ENCODE peak calls at places on chromosome 17, in eight cellular contexts. One of them, this sample, is unnamed.

GRCh38 chr17:38893612-38894011 is 23.8 kb downstream of the LASP1 start:
- DNase-seq in hepatocyte: no peak
- DNase-seq in cardiac muscle cell: peak; percentile 54
- DNase-seq in IMR-90: no peak
- DNase-seq in CD4-positive, CD25-positive, alpha-beta regulatory T cell: no peak
- DNase-seq in ascending aorta: peak; percentile 75
- DNase-seq in PC-9: no peak
- DNase-seq in neural progenitor cell: peak; percentile 13
- DNase-seq in this sample: no peak

GRCh38 chr17:80855968-80856862 is 135.4 kb upstream of the CHMP6 start:
- DNase-seq in IMR-90: peak; percentile 100
- DNase-seq in ascending aorta: peak; percentile 92
- DNase-seq in neural progenitor cell: no peak
- DNase-seq in PC-9: peak; percentile 87
- DNase-seq in hepatocyte: peak; percentile 73
- DNase-seq in CD4-positive, CD25-positive, alpha-beta regulatory T cell: peak; percentile 44
- DNase-seq in cardiac muscle cell: peak; percentile 89
- DNase-seq in this sample: peak; percentile 92

GRCh38 chr17:45722161-45722560 is 62.0 kb upstream of the CRHR1 start:
- DNase-seq in IMR-90: peak; percentile 5
- DNase-seq in neural progenitor cell: peak; percentile 83
- DNase-seq in ascending aorta: no peak
- DNase-seq in hepatocyte: peak; percentile 23
- DNase-seq in cardiac muscle cell: peak; percentile 7
- DNase-seq in CD4-positive, CD25-positive, alpha-beta regulatory T cell: no peak
- DNase-seq in PC-9: peak; percentile 15
- DNase-seq in this sample: no peak

GRCh38 chr17:67628580-67629013 is 89.1 kb upstream of the NOL11 start:
- DNase-seq in ascending aorta: no peak
- DNase-seq in PC-9: no peak
- DNase-seq in CD4-positive, CD25-positive, alpha-beta regulatory T cell: no peak
- DNase-seq in cardiac muscle cell: peak; percentile 38
- DNase-seq in hepatocyte: no peak
- DNase-seq in IMR-90: no peak
- DNase-seq in neural progenitor cell: peak; percentile 19
- DNase-seq in this sample: no peak

GRCh38 chr17:65409381-65409780 is 152.1 kb downstream of the AXIN2 start:
- DNase-seq in ascending aorta: no peak
- DNase-seq in IMR-90: peak; percentile 6
- DNase-seq in PC-9: no peak
- DNase-seq in CD4-positive, CD25-positive, alpha-beta regulatory T cell: no peak
- DNase-seq in cardiac muscle cell: no peak
- DNase-seq in hepatocyte: no peak
- DNase-seq in neural progenitor cell: no peak
- DNase-seq in this sample: no peak

GRCh38 chr17:55394357-55395021 is 27.1 kb downstream of the MMD start:
- DNase-seq in hepatocyte: peak; percentile 16
- DNase-seq in PC-9: no peak
- DNase-seq in cardiac muscle cell: no peak
- DNase-seq in ascending aorta: no peak
- DNase-seq in neural progenitor cell: no peak
- DNase-seq in CD4-positive, CD25-positive, alpha-beta regulatory T cell: no peak
- DNase-seq in IMR-90: no peak
- DNase-seq in this sample: no peak

GRCh38 chr17:66557193-66557592 is 254.8 kb downstream of the PRKCA start:
- DNase-seq in neural progenitor cell: no peak
- DNase-seq in PC-9: no peak
- DNase-seq in ascending aorta: no peak
- DNase-seq in CD4-positive, CD25-positive, alpha-beta regulatory T cell: no peak
- DNase-seq in IMR-90: no peak
- DNase-seq in hepatocyte: no peak
- DNase-seq in cardiac muscle cell: no peak
- DNase-seq in this sample: no peak

GRCh38 chr17:4480929-4481898 is 17.5 kb upstream of the SPNS2 start:
- DNase-seq in IMR-90: no peak
- DNase-seq in CD4-positive, CD25-positive, alpha-beta regulatory T cell: no peak
- DNase-seq in neural progenitor cell: no peak
- DNase-seq in ascending aorta: no peak
- DNase-seq in cardiac muscle cell: no peak
- DNase-seq in PC-9: no peak
- DNase-seq in hepatocyte: peak; percentile 61
- DNase-seq in this sample: no peak

DNA sequence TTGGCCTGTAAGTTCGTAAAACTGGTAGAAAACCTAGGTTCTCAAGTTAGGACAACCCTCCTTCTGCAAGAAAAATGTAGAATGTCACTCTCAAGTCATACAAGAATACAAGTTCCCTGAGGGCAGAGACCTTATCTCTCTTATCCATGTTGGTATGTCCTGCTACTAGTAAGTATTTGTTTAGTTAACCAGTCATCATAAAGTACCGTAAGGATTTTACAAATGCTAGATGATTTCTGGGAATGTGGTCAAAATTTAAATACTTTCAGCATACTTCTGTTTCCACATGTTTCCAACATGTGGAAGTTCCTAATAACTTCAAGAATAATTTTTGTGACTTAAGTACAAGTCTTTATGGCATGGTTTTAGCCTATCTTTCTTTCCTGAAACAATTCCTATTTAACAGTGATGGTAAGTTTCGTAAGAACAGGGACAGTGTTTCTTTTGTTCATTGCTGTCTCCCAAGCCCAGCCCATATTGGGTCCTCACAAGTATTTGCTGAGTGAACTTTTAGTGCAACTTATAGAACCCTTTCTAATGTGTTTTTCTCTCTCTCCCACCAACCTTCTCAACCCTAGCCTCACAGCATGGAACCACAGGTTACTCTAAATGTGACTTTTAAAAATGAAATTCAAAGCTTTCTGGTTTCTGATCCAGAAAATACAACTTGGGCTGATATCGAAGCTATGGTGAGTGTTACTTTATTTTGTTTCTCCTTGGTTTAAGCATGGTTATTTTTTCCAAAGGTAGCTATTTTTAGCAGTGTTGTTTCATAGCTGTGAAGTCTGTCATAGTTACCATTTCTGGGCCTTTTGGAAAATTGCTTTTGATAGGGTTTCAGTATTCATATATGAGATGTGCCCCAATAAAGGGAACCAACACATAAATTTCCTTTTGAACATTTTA is 4.5 kb downstream of the NBR1 start:
- DNase-seq in neural progenitor cell: no peak
- DNase-seq in ascending aorta: no peak
- DNase-seq in cardiac muscle cell: peak; percentile 74
- DNase-seq in PC-9: no peak
- DNase-seq in IMR-90: peak; percentile 84
- DNase-seq in hepatocyte: no peak
- DNase-seq in CD4-positive, CD25-positive, alpha-beta regulatory T cell: no peak
- DNase-seq in this sample: no peak
- H3K27ac ChIP-seq in neural progenitor cell: no peak overlapping the region
- H3K27ac ChIP-seq in ascending aorta: peak overlapping the region; percentile 71
- H3K27ac ChIP-seq in cardiac muscle cell: no peak overlapping the region
- H3K27ac ChIP-seq in PC-9: peak overlapping the region; percentile 39
- H3K27ac ChIP-seq in IMR-90: no peak overlapping the region
- H3K27ac ChIP-seq in hepatocyte: peak overlapping the region; percentile 79
- H3K27ac ChIP-seq in CD4-positive, CD25-positive, alpha-beta regulatory T cell: peak overlapping the region; percentile 66
- H3K27ac ChIP-seq in this sample: no peak overlapping the region

GRCh38 chr17:40103742-40104095 is 3.3 kb upstream of the NR1D1 start:
- DNase-seq in cardiac muscle cell: no peak
- DNase-seq in hepatocyte: no peak
- DNase-seq in ascending aorta: no peak
- DNase-seq in PC-9: no peak
- DNase-seq in neural progenitor cell: no peak
- DNase-seq in IMR-90: no peak
- DNase-seq in CD4-positive, CD25-positive, alpha-beta regulatory T cell: no peak
- DNase-seq in this sample: no peak

GRCh38 chr17:40107266-40107980 is 7.0 kb upstream of the NR1D1 start:
- DNase-seq in cardiac muscle cell: peak; percentile 57
- DNase-seq in ascending aorta: no peak
- DNase-seq in PC-9: no peak
- DNase-seq in IMR-90: no peak
- DNase-seq in hepatocyte: no peak
- DNase-seq in CD4-positive, CD25-positive, alpha-beta regulatory T cell: no peak
- DNase-seq in neural progenitor cell: no peak
- DNase-seq in this sample: no peak

GRCh38 chr17:40104570-40105471 is 4.4 kb upstream of the NR1D1 start:
- DNase-seq in cardiac muscle cell: no peak
- DNase-seq in PC-9: no peak
- DNase-seq in hepatocyte: no peak
- DNase-seq in IMR-90: no peak
- DNase-seq in neural progenitor cell: no peak
- DNase-seq in CD4-positive, CD25-positive, alpha-beta regulatory T cell: no peak
- DNase-seq in ascending aorta: no peak
- DNase-seq in this sample: no peak

GRCh38 chr17:40106760-40107265 is 6.4 kb upstream of the NR1D1 start:
- DNase-seq in PC-9: no peak
- DNase-seq in IMR-90: no peak
- DNase-seq in CD4-positive, CD25-positive, alpha-beta regulatory T cell: no peak
- DNase-seq in ascending aorta: no peak
- DNase-seq in hepatocyte: no peak
- DNase-seq in neural progenitor cell: peak; percentile 44
- DNase-seq in cardiac muscle cell: peak; percentile 67
- DNase-seq in this sample: no peak

GRCh38 chr17:40106089-40106759 is 5.8 kb upstream of the NR1D1 start:
- DNase-seq in neural progenitor cell: no peak
- DNase-seq in CD4-positive, CD25-positive, alpha-beta regulatory T cell: no peak
- DNase-seq in ascending aorta: no peak
- DNase-seq in hepatocyte: no peak
- DNase-seq in PC-9: no peak
- DNase-seq in cardiac muscle cell: no peak
- DNase-seq in IMR-90: no peak
- DNase-seq in this sample: no peak
- H3K4me1 ChIP-seq in neural progenitor cell: peaks cover 41% of the 10 kb centered on the region
- H3K4me1 ChIP-seq in CD4-positive, CD25-positive, alpha-beta regulatory T cell: peaks cover 94% of the 10 kb centered on the region
- H3K4me1 ChIP-seq in ascending aorta: peaks cover 29% of the 10 kb centered on the region
- H3K4me1 ChIP-seq in hepatocyte: peaks cover 61% of the 10 kb centered on the region
- H3K4me1 ChIP-seq in PC-9: peaks cover 45% of the 10 kb centered on the region
- H3K4me1 ChIP-seq in cardiac muscle cell: peaks cover 50% of the 10 kb centered on the region
- H3K4me1 ChIP-seq in IMR-90: peaks cover 47% of the 10 kb centered on the region
- H3K4me1 ChIP-seq in this sample: peaks cover 20% of the 10 kb centered on the region

GRCh38 chr17:35255316-35255715 is 12.4 kb downstream of the SLFN5 start:
- DNase-seq in cardiac muscle cell: no peak
- DNase-seq in IMR-90: no peak
- DNase-seq in ascending aorta: no peak
- DNase-seq in PC-9: no peak
- DNase-seq in neural progenitor cell: peak; percentile 79
- DNase-seq in CD4-positive, CD25-positive, alpha-beta regulatory T cell: no peak
- DNase-seq in hepatocyte: no peak
- DNase-seq in this sample: no peak

GRCh38 chr17:35254107-35254802 is 11.4 kb downstream of the SLFN5 start:
- DNase-seq in neural progenitor cell: no peak
- DNase-seq in hepatocyte: peak; percentile 71
- DNase-seq in IMR-90: peak; percentile 97
- DNase-seq in PC-9: peak; percentile 57
- DNase-seq in cardiac muscle cell: peak; percentile 98
- DNase-seq in CD4-positive, CD25-positive, alpha-beta regulatory T cell: no peak
- DNase-seq in ascending aorta: peak; percentile 92
- DNase-seq in this sample: peak; percentile 79

GRCh38 chr17:35256629-35257028 is 13.8 kb downstream of the SLFN5 start:
- DNase-seq in hepatocyte: no peak
- DNase-seq in CD4-positive, CD25-positive, alpha-beta regulatory T cell: no peak
- DNase-seq in ascending aorta: no peak
- DNase-seq in IMR-90: no peak
- DNase-seq in cardiac muscle cell: no peak
- DNase-seq in PC-9: peak; percentile 17
- DNase-seq in neural progenitor cell: no peak
- DNase-seq in this sample: no peak

GRCh38 chr17:35259001-35259400 is 16.1 kb downstream of the SLFN5 start:
- DNase-seq in cardiac muscle cell: no peak
- DNase-seq in hepatocyte: no peak
- DNase-seq in CD4-positive, CD25-positive, alpha-beta regulatory T cell: no peak
- DNase-seq in neural progenitor cell: no peak
- DNase-seq in IMR-90: no peak
- DNase-seq in ascending aorta: no peak
- DNase-seq in PC-9: no peak
- DNase-seq in this sample: no peak

DNA sequence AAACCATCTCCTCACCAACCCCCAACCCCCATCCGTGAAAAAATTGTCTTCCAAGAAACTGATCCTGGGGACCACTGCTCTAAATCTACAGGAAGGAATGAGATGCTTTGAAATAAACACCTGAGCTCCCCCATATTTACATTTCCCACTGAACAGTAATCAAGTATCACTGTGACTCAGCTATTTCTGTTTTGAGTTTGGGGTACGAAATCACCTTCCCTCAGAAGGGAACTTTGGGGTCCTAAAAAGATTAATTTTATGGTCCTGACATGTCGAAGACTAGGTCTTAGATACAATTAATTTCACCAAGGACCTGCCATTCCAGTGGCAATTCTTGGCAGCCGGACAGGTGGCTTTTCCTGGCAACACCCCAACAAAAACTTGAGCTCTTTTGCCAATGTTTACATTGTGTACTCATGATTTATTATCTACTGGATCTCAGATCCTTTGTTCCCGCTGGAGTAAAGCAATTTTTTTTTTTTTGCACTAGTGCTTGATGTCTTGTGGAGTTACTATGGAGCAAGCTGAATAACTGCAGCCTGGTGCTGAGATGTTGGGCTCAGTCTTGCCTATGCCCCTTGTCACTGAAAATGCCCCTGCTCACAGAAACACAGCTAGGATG is 14.3 kb downstream of the SLFN5 start:
- DNase-seq in PC-9: peak; percentile 86
- DNase-seq in cardiac muscle cell: peak; percentile 56
- DNase-seq in ascending aorta: no peak
- DNase-seq in hepatocyte: no peak
- DNase-seq in CD4-positive, CD25-positive, alpha-beta regulatory T cell: no peak
- DNase-seq in neural progenitor cell: no peak
- DNase-seq in IMR-90: peak; percentile 41
- DNase-seq in this sample: peak; percentile 71
- H3K27ac ChIP-seq in PC-9: peak overlapping the region; percentile 50
- H3K27ac ChIP-seq in cardiac muscle cell: no peak overlapping the region
- H3K27ac ChIP-seq in ascending aorta: no peak overlapping the region
- H3K27ac ChIP-seq in hepatocyte: no peak overlapping the region
- H3K27ac ChIP-seq in CD4-positive, CD25-positive, alpha-beta regulatory T cell: peak overlapping the region; percentile 54
- H3K27ac ChIP-seq in neural progenitor cell: no peak overlapping the region
- H3K27ac ChIP-seq in IMR-90: no peak overlapping the region
- H3K27ac ChIP-seq in this sample: no peak overlapping the region

GRCh38 chr17:49616546-49617205 is 41.0 kb downstream of the NXPH3 start:
- DNase-seq in CD4-positive, CD25-positive, alpha-beta regulatory T cell: no peak
- DNase-seq in PC-9: no peak
- DNase-seq in cardiac muscle cell: peak; percentile 98
- DNase-seq in hepatocyte: no peak
- DNase-seq in neural progenitor cell: no peak
- DNase-seq in ascending aorta: peak; percentile 82
- DNase-seq in IMR-90: no peak
- DNase-seq in this sample: no peak

GRCh38 chr17:49621946-49622529 is 46.4 kb downstream of the NXPH3 start:
- DNase-seq in PC-9: no peak
- DNase-seq in CD4-positive, CD25-positive, alpha-beta regulatory T cell: no peak
- DNase-seq in ascending aorta: no peak
- DNase-seq in cardiac muscle cell: no peak
- DNase-seq in neural progenitor cell: no peak
- DNase-seq in hepatocyte: no peak
- DNase-seq in IMR-90: no peak
- DNase-seq in this sample: no peak

GRCh38 chr17:49616086-49616485 is 40.4 kb downstream of the NXPH3 start:
- DNase-seq in PC-9: no peak
- DNase-seq in IMR-90: no peak
- DNase-seq in CD4-positive, CD25-positive, alpha-beta regulatory T cell: no peak
- DNase-seq in neural progenitor cell: peak; percentile 21
- DNase-seq in ascending aorta: no peak
- DNase-seq in cardiac muscle cell: peak; percentile 15
- DNase-seq in hepatocyte: no peak
- DNase-seq in this sample: no peak

GRCh38 chr17:49621420-49621819 is 45.7 kb downstream of the NXPH3 start:
- DNase-seq in cardiac muscle cell: no peak
- DNase-seq in PC-9: no peak
- DNase-seq in IMR-90: no peak
- DNase-seq in neural progenitor cell: no peak
- DNase-seq in ascending aorta: no peak
- DNase-seq in CD4-positive, CD25-positive, alpha-beta regulatory T cell: no peak
- DNase-seq in hepatocyte: no peak
- DNase-seq in this sample: no peak

GRCh38 chr17:49618112-49618611 is 42.5 kb downstream of the NXPH3 start:
- DNase-seq in cardiac muscle cell: no peak
- DNase-seq in neural progenitor cell: no peak
- DNase-seq in PC-9: no peak
- DNase-seq in hepatocyte: peak; percentile 37
- DNase-seq in CD4-positive, CD25-positive, alpha-beta regulatory T cell: no peak
- DNase-seq in IMR-90: peak; percentile 77
- DNase-seq in ascending aorta: no peak
- DNase-seq in this sample: no peak
- H3K4me1 ChIP-seq in cardiac muscle cell: no peaks in the 10 kb centered on the region
- H3K4me1 ChIP-seq in neural progenitor cell: no peaks in the 10 kb centered on the region
- H3K4me1 ChIP-seq in PC-9: no peaks in the 10 kb centered on the region
- H3K4me1 ChIP-seq in hepatocyte: peaks cover 7% of the 10 kb centered on the region
- H3K4me1 ChIP-seq in CD4-positive, CD25-positive, alpha-beta regulatory T cell: peaks cover 10% of the 10 kb centered on the region
- H3K4me1 ChIP-seq in IMR-90: peaks cover 6% of the 10 kb centered on the region
- H3K4me1 ChIP-seq in ascending aorta: peaks cover 10% of the 10 kb centered on the region
- H3K4me1 ChIP-seq in this sample: no peaks in the 10 kb centered on the region